ENCODE peak calls at places on chromosome 11, in four cellular contexts. N is GM12865; Y is endothelial cell; K is naive thymus-derived CD4-positive, alpha-beta T cell. A is an unnamed sample.

GRCh38 chr11:65107078-65107477 is 4.6 kb upstream of the TM7SF2 start:
- DNase-seq in N (no peak), Y (no peak), K (no peak), A (no peak)

GRCh38 chr11:60658409-60658808 is 41.0 kb upstream of the MS4A8 start:
- DNase-seq in N (no peak), Y (no peak), K (no peak), A (no peak)

GRCh38 chr11:33375688-33376311 is 118.6 kb downstream of the HIPK3 start:
- DNase-seq in N (peak; percentile 34), Y (peak; percentile 20), K (no peak), A (no peak)

GRCh38 chr11:102283088-102283487 is 34.2 kb upstream of the BIRC3 start:
- DNase-seq in N (no peak), Y (no peak), K (no peak), A (no peak)

GRCh38 chr11:129280027-129280811 is 88.1 kb upstream of the ARHGAP32 start:
- DNase-seq in N (no peak), Y (no peak), K (peak; percentile 8), A (peak; percentile 2)

GRCh38 chr11:76577199-76577920 is 93.2 kb downstream of the LRRC32 start:
- DNase-seq in N (no peak), Y (no peak), K (no peak), A (no peak)

GRCh38 chr11:36751251-36751839 is 153.3 kb upstream of the RAG2 start:
- DNase-seq in N (no peak), Y (no peak), K (no peak), A (no peak)

GRCh38 chr11:48045536-48045935 is 65.2 kb downstream of the PTPRJ start:
- DNase-seq in N (no peak), Y (no peak), K (no peak), A (no peak)

GRCh38 chr11:118984825-118985224 is 13.1 kb upstream of the CENATAC start:
- DNase-seq in N (no peak), Y (no peak), K (no peak), A (no peak)

GRCh38 chr11:119025099-119025473 is 5.6 kb downstream of the SLC37A4 start:
- DNase-seq in N (no peak), Y (no peak), K (no peak), A (no peak)

GRCh38 chr11:120215634-120216033 is 4.8 kb downstream of the OAF start:
- DNase-seq in N (no peak), Y (no peak), K (no peak), A (no peak)